ENCODE peak calls at places on chromosomes 13 and 19, in five cellular contexts. Y is amniotic stem cell; F is nephron progenitor cell; E is foreskin keratinocyte; I is activated naive CD4-positive, alpha-beta T cell. A is an unnamed sample.
A peak's percentile ranks its signal among the peaks of the same experiment; 100 is the strongest.

GRCh38 chr13:50224534-50224933 is 209.3 kb downstream of the KCNRG start:
- DNase-seq in E (peak; percentile 34), F (no peak), I (no peak), Y (no peak), A (no peak)

GRCh38 chr13:93226623-93227279 is at the start of gene GPC6:
- DNase-seq in F (peak; percentile 70), E (peak; percentile 89), Y (peak; percentile 79), I (no peak), A (peak; percentile 79)

GRCh38 chr19:1624458-1624857 is 19.2 kb upstream of the UQCR11 start:
- DNase-seq in Y (no peak), E (no peak), F (peak; percentile 72), I (peak; percentile 22), A (peak; percentile 80)

GRCh38 chr19:46975918-46976782 is 43.5 kb upstream of the NPAS1 start:
- DNase-seq in Y (peak; percentile 70), I (no peak), E (peak; percentile 45), F (peak; percentile 44), A (peak; percentile 53)

GRCh38 chr13:30453727-30454126 is 12.0 kb downstream of the HMGB1 start:
- DNase-seq in E (no peak), Y (no peak), F (no peak), I (no peak), A (no peak)

GRCh38 chr13:30796833-30797601 is 61.7 kb downstream of the ALOX5AP start:
- DNase-seq in Y (no peak), I (no peak), E (peak; percentile 42), F (no peak), A (no peak)

GRCh38 chr13:74093691-74094090 is 40.5 kb downstream of the KLF12 start:
- DNase-seq in I (no peak), F (no peak), Y (no peak), E (no peak), A (no peak)

GRCh38 chr19:43351998-43352746 is 1.3 kb upstream of the CD177 start:
- DNase-seq in F (no peak), E (no peak), Y (no peak), I (no peak), A (no peak)

GRCh38 chr19:40799558-40800338 is 757 bp downstream of the EGLN2 start:
- DNase-seq in F (peak; percentile 58), Y (peak; percentile 18), I (no peak), E (no peak), A (peak; percentile 44)

GRCh38 chr13:50015263-50015662 is at the start of gene KCNRG:
- DNase-seq in E (no peak), I (no peak), Y (no peak), F (no peak), A (no peak)

GRCh38 chr19:51461723-51462161 is 3.5 kb upstream of the SIGLEC8 start:
- DNase-seq in F (no peak), E (no peak), Y (no peak), I (no peak), A (no peak)

GRCh38 chr13:110287031-110287828 is 19.7 kb downstream of the COL4A1 start:
- DNase-seq in E (peak; percentile 78), Y (no peak), I (no peak), F (no peak), A (no peak)